ENCODE peak calls at places on chromosomes 12 and 14, in four cellular contexts. M, L, U and N are unnamed samples.

GRCh38 chr14:80358112-80358511 is 146.8 kb upstream of the DIO2 start:
- DNase-seq in U (no peak), M (no peak), L (no peak), N (peak)

GRCh38 chr14:30874120-30874998 is at the start of gene COCH:
- DNase-seq in U (peak), M (peak), L (no peak), N (no peak)

GRCh38 chr12:89949457-89950195 is 241.0 kb upstream of the ATP2B1 start:
- DNase-seq in M (no peak), U (no peak), L (peak), N (peak)

GRCh38 chr12:73274972-73275371 is 1002.8 kb downstream of the TRHDE start:
- DNase-seq in M (no peak), U (no peak), L (no peak), N (no peak)

GRCh38 chr12:109739747-109740693 is 26.4 kb downstream of the FAM222A start:
- DNase-seq in U (peak), M (peak), L (no peak), N (no peak)

GRCh38 chr12:57762463-57762862 is 4.4 kb downstream of the CYP27B1 start:
- DNase-seq in M (no peak), L (no peak), U (no peak), N (no peak)

GRCh38 chr14:101405171-101405883 is 156.0 kb upstream of the DIO3 start:
- DNase-seq in L (no peak), M (no peak), U (no peak), N (peak)

GRCh38 chr12:28975564-28976340 is 173.3 kb upstream of the FAR2 start:
- DNase-seq in L (no peak), U (no peak), M (no peak), N (no peak)

GRCh38 chr14:54803396-54803795 is 99.2 kb downstream of the GCH1 start:
- DNase-seq in U (no peak), L (no peak), M (no peak), N (no peak)

GRCh38 chr14:20802341-20803084 is at the start of gene RNASE1:
- DNase-seq in U (no peak), L (no peak), M (peak), N (peak)

GRCh38 chr14:55028066-55028465 is 1.0 kb downstream of the SOCS4 start:
- DNase-seq in L (no peak), U (no peak), M (no peak), N (no peak)

GRCh38 chr12:111785651-111786050 is 18.9 kb downstream of the ALDH2 start:
- DNase-seq in L (peak), M (no peak), U (no peak), N (peak)

GRCh38 chr14:66638688-66639087 is 130.7 kb downstream of the GPHN start:
- DNase-seq in M (no peak), U (no peak), L (no peak), N (peak)

GRCh38 chr12:6333566-6333965 is 8.3 kb downstream of the TNFRSF1A start:
- DNase-seq in U (peak), M (no peak), L (no peak), N (peak)

GRCh38 chr14:36657409-36658090 is 4.1 kb upstream of the PAX9 start:
- DNase-seq in L (no peak), U (no peak), M (no peak), N (peak)

GRCh38 chr12:91434081-91434480 is 251.5 kb upstream of the DCN start:
- DNase-seq in U (no peak), L (no peak), M (no peak), N (no peak)

GRCh38 chr12:119208626-119209061 is 29.9 kb downstream of the HSPB8 start:
- DNase-seq in U (no peak), M (peak), L (no peak), N (peak)

GRCh38 chr12:107967170-107967569 is 161.9 kb upstream of the WSCD2 start:
- DNase-seq in M (no peak), L (no peak), U (no peak), N (peak)

GRCh38 chr12:93762059-93762719 is 85.0 kb downstream of the CRADD start:
- DNase-seq in L (no peak), M (no peak), U (no peak), N (peak)

GRCh38 chr12:16611146-16611545 is 5.2 kb upstream of the LMO3 start:
- DNase-seq in L (no peak), M (no peak), U (no peak), N (no peak)

GRCh38 chr14:91059576-91060471 is 617 bp downstream of the RPS6KA5 start:
- DNase-seq in L (no peak), M (peak), U (peak), N (peak)

GRCh38 chr14:97180304-97181200 is 383.4 kb downstream of the VRK1 start:
- DNase-seq in U (no peak), L (peak), M (no peak), N (peak)

GRCh38 chr12:52280796-52281560 is 6.5 kb downstream of the KRT86 start:
- DNase-seq in L (peak), U (peak), M (peak), N (peak)

GRCh38 chr14:91264151-91265150 is 19.9 kb upstream of the GPR68 start:
- DNase-seq in U (peak), L (no peak), M (peak), N (no peak)

GRCh38 chr12:2640709-2641108 is 154.1 kb upstream of the FKBP4 start:
- DNase-seq in L (peak), M (peak), U (peak), N (peak)

GRCh38 chr12:124518051-124518932 is 49.1 kb downstream of the NCOR2 start:
- DNase-seq in L (peak), U (no peak), M (peak), N (peak)
- H3K4me3 ChIP-seq in L (peak), U (peak), M (peak), N (peak)

GRCh38 chr14:69726761-69727511 is 40.0 kb upstream of the SRSF5 start:
- DNase-seq in U (peak), L (peak), M (peak), N (peak)
- H3K4me3 ChIP-seq in U (peak), L (peak), M (peak), N (peak)

GRCh38 chr12:24373004-24373403 is 423.5 kb upstream of the SOX5 start:
- DNase-seq in M (no peak), L (no peak), U (no peak), N (no peak)

GRCh38 chr12:24378548-24379011 is 429.1 kb upstream of the SOX5 start:
- DNase-seq in L (no peak), M (no peak), U (no peak), N (no peak)

GRCh38 chr12:24379038-24379437 is 429.6 kb upstream of the SOX5 start:
- DNase-seq in M (no peak), L (no peak), U (no peak), N (no peak)

GRCh38 chr12:24379493-24379892 is 430.0 kb upstream of the SOX5 start:
- DNase-seq in L (no peak), U (no peak), M (no peak), N (no peak)

GRCh38 chr12:24374452-24374851 is 425.0 kb upstream of the SOX5 start:
- DNase-seq in U (no peak), L (no peak), M (no peak), N (no peak)
- H3K4me3 ChIP-seq in U (no peak), L (no peak), M (no peak), N (no peak)

GRCh38 chr14:59961518-59962062 is 41.6 kb downstream of the LRRC9 start:
- DNase-seq in M (no peak), U (no peak), L (no peak), N (no peak)
- H3K4me3 ChIP-seq in M (no peak), U (no peak), L (no peak), N (no peak)

GRCh38 chr12:113909776-113910420 is 56.2 kb downstream of the RBM19 start:
- DNase-seq in M (no peak), L (no peak), U (no peak), N (no peak)
- H3K4me3 ChIP-seq in M (no peak), L (no peak), U (no peak), N (no peak)

GRCh38 chr12:114682101-114682919 is 1.7 kb downstream of the TBX3 start:
- DNase-seq in U (no peak), L (no peak), M (no peak), N (no peak)
- H3K4me3 ChIP-seq in U (peak), L (peak), M (peak), N (peak)

GRCh38 chr12:123143753-123144461 is 7.0 kb downstream of the PITPNM2 start:
- DNase-seq in M (no peak), L (no peak), U (no peak), N (no peak)

GRCh38 chr12:123142518-123142840 is 8.4 kb downstream of the PITPNM2 start:
- DNase-seq in U (no peak), M (no peak), L (no peak), N (no peak)

GRCh38 chr12:123145211-123145610 is 5.7 kb downstream of the PITPNM2 start:
- DNase-seq in L (no peak), M (no peak), U (no peak), N (no peak)

GRCh38 chr12:123141615-123142517 is 9.0 kb downstream of the PITPNM2 start:
- DNase-seq in L (peak), M (peak), U (no peak), N (peak)

DNA sequence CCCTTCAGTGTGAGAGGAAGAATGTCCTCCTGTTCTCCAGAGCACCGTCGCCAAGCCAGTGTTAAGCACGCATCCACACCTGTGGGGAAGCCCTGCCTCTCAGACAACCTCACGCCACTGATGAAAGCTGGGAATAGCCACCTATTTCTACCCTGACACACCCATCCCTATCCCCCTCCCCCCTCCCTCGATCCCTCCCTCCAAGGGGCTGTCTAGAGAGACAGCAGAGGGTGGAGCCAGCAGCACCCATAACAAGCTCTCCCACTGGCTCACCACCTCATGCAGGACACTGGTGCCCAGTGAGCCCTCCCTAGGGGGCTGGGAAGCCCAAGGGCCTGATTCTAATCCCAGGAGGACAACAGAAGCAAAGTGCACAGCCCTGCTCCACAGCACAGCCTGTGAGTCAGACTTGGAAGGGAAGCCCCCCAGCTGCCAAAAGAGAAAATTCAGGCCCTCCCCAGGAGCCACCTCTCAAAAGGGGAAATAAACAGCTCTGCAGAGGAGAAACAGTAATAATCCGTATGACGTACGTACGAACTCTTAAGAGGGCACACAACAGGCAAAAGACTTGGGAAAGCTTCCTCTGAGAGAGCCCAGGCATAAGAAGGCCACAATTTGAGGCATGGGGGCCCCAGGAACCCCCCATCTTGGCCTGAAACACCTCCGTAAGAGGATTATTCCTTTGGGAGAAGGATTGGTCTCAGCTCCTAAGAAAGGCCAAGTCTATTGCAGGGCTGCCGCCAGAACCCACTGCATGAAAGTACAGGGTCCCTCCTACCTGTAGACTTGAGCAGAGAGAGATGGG is 7.7 kb downstream of the PITPNM2 start:
- DNase-seq in M (peak), L (no peak), U (no peak), N (no peak)
- H3K4me3 ChIP-seq in M (no peak), L (no peak), U (no peak), N (no peak)